ENCODE peak calls at places on chromosomes 2 and 18, in five cellular contexts. F, Z, M, D and V are unnamed samples. For H3K4me1, the result is how much of the 10 kb centered on the place peaks cover.

GRCh38 chr2:73176205-73176880 is 26.0 kb upstream of the NOTO start:
- DNase-seq in F (no peak), Z (peak), M (peak), D (no peak), V (no peak)

GRCh38 chr18:11660691-11661090 is 28.4 kb upstream of the GNAL start:
- DNase-seq in F (no peak), Z (no peak), M (no peak), D (no peak), V (no peak)

GRCh38 chr2:232697807-232698110 is 628 bp downstream of the GIGYF2 start:
- DNase-seq in F (no peak), Z (no peak), M (no peak), D (no peak), V (no peak)

GRCh38 chr18:28062446-28062845 is 114.5 kb downstream of the CDH2 start:
- DNase-seq in F (peak), Z (no peak), M (no peak), D (no peak), V (no peak)

GRCh38 chr2:85503611-85504433 is 35.1 kb upstream of the MAT2A start:
- DNase-seq in F (peak), Z (no peak), M (no peak), D (no peak), V (no peak)

GRCh38 chr2:24473613-24474012 is 17.4 kb upstream of the NCOA1 start:
- DNase-seq in F (no peak), Z (no peak), M (no peak), D (no peak), V (no peak)

GRCh38 chr18:54381640-54382039 is 23.9 kb downstream of the C18orf54 start:
- DNase-seq in F (no peak), Z (no peak), M (no peak), D (no peak), V (no peak)

GRCh38 chr18:36338420-36338933 is 41.0 kb downstream of the FHOD3 start:
- DNase-seq in F (no peak), Z (no peak), M (no peak), D (no peak), V (no peak)

GRCh38 chr2:188701836-188702235 is 272.3 kb upstream of the COL3A1 start:
- DNase-seq in F (peak), Z (no peak), M (no peak), D (no peak), V (no peak)

GRCh38 chr2:141611143-141611571 is 519.7 kb downstream of the LRP1B start:
- DNase-seq in F (peak), Z (no peak), M (peak), D (no peak), V (no peak)

GRCh38 chr2:180742809-180743208 is 237.6 kb upstream of the UBE2E3 start:
- DNase-seq in F (peak), Z (no peak), M (no peak), D (no peak), V (no peak)

GRCh38 chr18:10274327-10274726 is 180.1 kb upstream of the APCDD1 start:
- DNase-seq in F (no peak), Z (no peak), M (no peak), D (no peak), V (no peak)

GRCh38 chr2:238103465-238104070 is 3.4 kb downstream of the ESPNL start:
- DNase-seq in F (no peak), Z (peak), M (no peak), D (no peak), V (peak)

GRCh38 chr2:8119782-8120551 is 561.9 kb upstream of the ID2 start:
- DNase-seq in F (peak), Z (no peak), M (peak), D (no peak), V (no peak)

GRCh38 chr2:238947920-238948710 is 100.2 kb downstream of the TWIST2 start:
- DNase-seq in F (peak), Z (no peak), M (no peak), D (no peak), V (no peak)

GRCh38 chr18:55633032-55633431 is 45.0 kb upstream of the TCF4 start:
- DNase-seq in F (peak), Z (no peak), M (no peak), D (no peak), V (no peak)

GRCh38 chr18:26549103-26549485 is 741 bp upstream of the KCTD1 start:
- DNase-seq in F (peak), Z (peak), M (no peak), D (no peak), V (no peak)

GRCh38 chr2:54638103-54638502 is 85.4 kb upstream of the EML6 start:
- DNase-seq in F (no peak), Z (no peak), M (no peak), D (no peak), V (no peak)
- H3K4me1 ChIP-seq in F (under half), Z (under half), M (under half), D (under half), V (under half)

DNA sequence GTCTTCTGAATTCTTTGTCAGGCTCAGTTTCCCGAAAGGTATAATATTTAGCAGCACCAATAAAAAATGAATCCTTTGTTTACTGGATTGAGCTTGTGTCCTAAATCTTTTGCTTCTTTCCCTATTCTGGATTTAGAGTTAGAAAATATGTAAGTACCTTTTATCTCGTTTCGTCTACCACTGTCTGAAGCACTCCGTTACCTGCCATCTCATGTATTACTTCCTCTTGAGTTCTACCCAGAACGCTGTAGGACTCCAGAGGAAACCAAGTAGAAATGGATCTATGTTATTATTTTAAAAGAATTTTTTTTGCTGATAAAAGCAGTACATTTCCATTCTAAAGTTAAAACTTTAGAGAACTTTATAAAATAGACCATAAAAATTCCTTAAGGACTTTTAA is 13.5 kb downstream of the ANKRD12 start:
- DNase-seq in F (no peak), Z (no peak), M (no peak), D (no peak), V (no peak)
- H3K4me3 ChIP-seq in F (no peak), Z (no peak), M (no peak), D (no peak), V (no peak)

DNA sequence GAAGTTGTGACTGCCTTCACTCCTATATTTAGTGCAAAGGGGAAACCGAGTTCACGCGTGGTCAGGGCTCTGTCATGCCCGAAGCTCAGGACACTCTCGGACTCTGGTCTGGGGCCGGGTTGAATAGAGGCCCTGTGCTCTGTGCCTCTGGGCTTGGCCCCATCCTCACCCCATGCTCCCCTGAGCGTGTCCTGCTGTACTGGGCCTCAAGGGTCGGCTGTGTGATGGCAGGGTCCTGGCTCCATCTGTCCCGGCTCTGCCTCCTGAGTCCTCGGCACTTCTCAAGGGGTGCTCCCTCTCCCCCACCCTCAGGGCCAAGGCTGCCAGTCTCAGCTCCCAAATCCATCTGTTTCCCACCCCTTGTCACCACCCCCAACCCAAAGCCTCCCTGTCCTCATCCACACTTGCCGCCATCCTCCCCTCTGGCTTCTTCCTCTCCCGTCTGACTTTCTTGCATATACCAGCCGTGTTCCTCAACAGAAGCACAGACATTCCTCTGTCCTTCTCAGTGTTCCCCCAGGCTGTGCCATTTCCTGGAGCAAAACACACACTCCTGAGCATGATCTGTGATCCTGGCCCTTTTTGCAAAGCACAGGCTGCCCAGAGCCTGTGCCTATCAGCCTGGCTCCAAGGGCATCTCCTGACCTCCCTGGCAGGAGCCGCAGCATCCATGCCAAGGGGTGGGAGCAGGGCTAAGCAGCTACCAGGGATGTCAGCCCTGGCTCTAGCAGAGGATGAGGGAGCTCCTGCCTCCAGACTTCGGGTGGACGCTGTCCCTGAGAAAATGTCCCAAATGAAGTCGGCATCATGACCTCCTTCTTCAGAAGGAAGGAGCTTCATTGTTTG is 64.2 kb upstream of the OTOS start:
- DNase-seq in F (no peak), Z (no peak), M (no peak), D (no peak), V (no peak)
- H3K27ac ChIP-seq in F (no peak), Z (no peak), M (no peak), D (no peak), V (no peak)

DNA sequence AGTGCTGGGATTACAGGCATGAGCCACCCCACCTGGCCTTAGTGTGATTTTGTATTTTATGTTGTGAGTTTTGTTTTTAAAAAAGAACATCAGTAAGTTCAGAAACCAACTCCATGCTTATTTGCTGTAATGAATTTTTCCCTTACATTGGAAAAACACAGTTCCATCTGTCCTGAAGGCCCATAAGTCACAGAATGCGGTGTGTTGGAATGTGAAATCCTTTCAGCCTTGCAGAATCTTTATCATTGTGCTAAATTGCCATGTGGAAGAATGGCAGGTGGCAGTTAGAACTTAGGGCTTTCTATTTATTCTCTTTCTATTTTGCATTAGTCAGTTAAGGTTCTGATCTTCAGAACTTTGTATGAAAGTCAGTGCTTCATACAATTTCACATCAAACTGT is 52.6 kb downstream of the NEDD4L start:
- DNase-seq in F (no peak), Z (no peak), M (no peak), D (no peak), V (no peak)
- H3K4me1 ChIP-seq in F (under half), Z (under half), M (under half), D (under half), V (under half)

DNA sequence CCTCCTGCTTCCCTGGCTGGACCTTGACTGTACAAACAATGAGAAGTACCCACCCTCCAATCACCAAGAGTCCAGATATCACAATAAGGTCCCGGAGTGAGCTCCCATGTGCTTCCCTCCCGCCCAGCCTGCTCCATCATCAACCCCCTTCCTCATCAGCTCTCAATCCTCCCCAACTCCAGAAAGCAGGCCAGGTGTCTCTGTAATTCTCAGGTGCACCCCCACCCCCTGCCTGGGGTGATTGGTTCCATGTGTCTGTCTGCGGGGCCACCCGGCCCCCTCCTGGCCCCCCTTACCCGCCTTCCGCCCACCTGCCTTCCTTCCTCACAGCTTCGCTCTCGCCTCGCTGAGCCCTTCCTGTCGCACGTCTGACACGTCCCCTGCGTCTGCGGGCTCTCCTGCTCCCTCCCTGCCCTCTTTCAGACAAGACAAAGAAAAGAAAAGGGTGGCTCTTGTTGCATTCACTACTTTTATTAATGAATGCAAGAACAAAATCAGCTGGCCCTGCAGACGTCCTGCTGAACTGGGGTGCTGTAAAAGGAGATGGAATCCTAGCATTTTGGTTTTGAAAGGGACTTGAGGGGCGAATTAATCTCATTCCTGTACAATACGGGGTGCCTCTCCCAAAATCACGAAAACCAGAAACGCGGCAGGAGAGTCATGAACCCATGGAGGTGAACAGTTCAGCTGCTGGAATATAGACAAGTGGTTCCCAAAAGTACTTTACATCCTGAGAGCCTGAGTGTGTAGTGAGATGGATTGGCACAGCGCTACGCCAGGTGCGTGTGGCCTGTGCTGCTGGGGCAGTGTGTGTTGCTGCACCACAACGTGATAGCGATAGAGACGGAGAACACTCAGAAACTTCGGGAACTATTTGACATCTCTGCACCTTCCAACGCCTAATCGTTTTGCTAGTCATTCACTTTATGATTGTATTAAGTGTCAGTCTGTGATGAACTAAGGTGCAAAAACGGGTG is 26.4 kb upstream of the IGFBP2 start:
- DNase-seq in F (no peak), Z (no peak), M (peak), D (peak), V (peak)
- H3K4me3 ChIP-seq in F (no peak), Z (no peak), M (peak), D (no peak), V (peak)

GRCh38 chr2:96427169-96427568 is 78.0 kb downstream of the NEURL3 start:
- DNase-seq in F (no peak), Z (no peak), M (no peak), D (no peak), V (no peak)
- H3K27ac ChIP-seq in F (no peak), Z (no peak), M (no peak), D (no peak), V (no peak)

GRCh38 chr2:1815053-1815452 is 70.7 kb upstream of the PXDN start:
- DNase-seq in F (no peak), Z (peak), M (no peak), D (no peak), V (no peak)
- H3K4me1 ChIP-seq in F (under half), Z (under half), M (under half), D (under half), V (under half)

GRCh38 chr2:218317232-218317630 is 24.9 kb upstream of the TMBIM1 start:
- DNase-seq in F (no peak), Z (no peak), M (no peak), D (no peak), V (no peak)
- H3K4me3 ChIP-seq in F (no peak), Z (no peak), M (no peak), D (peak), V (peak)